ENCODE peak calls at places on chromosome 4, in nine cellular contexts. W, K, P, X, U, T, F, N and B are unnamed samples.

GRCh38 chr4:46250997-46251396 is 127.1 kb upstream of the GABRG1 start:
- DNase-seq in K (no peak), U (no peak), P (no peak), N (no peak), W (no peak), X (no peak), T (no peak), F (no peak), B (no peak)

GRCh38 chr4:107825072-107825789 is 499 bp downstream of the SGMS2 start:
- DNase-seq in W (peak; percentile 42), X (no peak), F (no peak), K (no peak), N (no peak), P (peak; percentile 65), U (no peak), T (peak; percentile 44), B (peak; percentile 33)

GRCh38 chr4:112952301-112952700 is 97.2 kb upstream of the ANK2 start:
- DNase-seq in F (no peak), X (no peak), N (no peak), P (no peak), T (no peak), U (no peak), K (no peak), W (no peak), B (no peak)

GRCh38 chr4:182560358-182560757 is 317.2 kb downstream of the TENM3 start:
- DNase-seq in W (no peak), F (no peak), X (no peak), T (no peak), U (no peak), N (no peak), P (no peak), K (no peak), B (peak; percentile 50)

GRCh38 chr4:52659722-52660261 is 691 bp upstream of the USP46 start:
- DNase-seq in X (peak; percentile 34), T (peak; percentile 18), P (peak; percentile 38), W (no peak), N (no peak), F (no peak), U (no peak), K (no peak), B (peak; percentile 6)

GRCh38 chr4:2923141-2923551 is 40.1 kb downstream of the NOP14 start:
- DNase-seq in T (no peak), F (no peak), P (peak; percentile 77), W (no peak), N (no peak), K (no peak), U (no peak), X (no peak), B (no peak)

GRCh38 chr4:24024157-24024556 is 134.3 kb upstream of the PPARGC1A start:
- DNase-seq in K (no peak), T (no peak), W (no peak), X (no peak), P (peak; percentile 70), F (no peak), U (peak; percentile 60), N (no peak), B (peak; percentile 5)

GRCh38 chr4:172009461-172009860 is 196.3 kb downstream of the GALNTL6 start:
- DNase-seq in W (no peak), T (no peak), P (no peak), X (no peak), N (no peak), F (no peak), U (no peak), K (no peak), B (no peak)

GRCh38 chr4:107801766-107802211 is 22.9 kb upstream of the SGMS2 start:
- DNase-seq in X (no peak), N (no peak), T (no peak), K (no peak), F (no peak), P (no peak), W (no peak), U (no peak), B (peak; percentile 31)

GRCh38 chr4:173522160-173522873 is 7.7 kb downstream of the HAND2 start:
- DNase-seq in X (no peak), U (no peak), T (no peak), W (no peak), P (peak; percentile 97), F (no peak), N (no peak), K (no peak), B (peak; percentile 80)

GRCh38 chr4:172898715-172899114 is 269.9 kb upstream of the GALNT7 start:
- DNase-seq in X (no peak), F (no peak), P (no peak), K (no peak), N (no peak), T (no peak), U (no peak), W (no peak), B (no peak)

GRCh38 chr4:48570646-48571220 is 80.7 kb downstream of the ZAR1 start:
- DNase-seq in P (peak; percentile 7), F (no peak), N (no peak), W (no peak), U (no peak), T (no peak), K (no peak), X (no peak), B (peak; percentile 76)

GRCh38 chr4:152937535-152938236 is 1.6 kb downstream of the FHDC1 start:
- DNase-seq in U (no peak), P (peak; percentile 38), K (peak; percentile 34), W (no peak), F (peak; percentile 52), T (no peak), N (no peak), X (no peak), B (peak; percentile 2)

GRCh38 chr4:28287837-28288236 is 1427.2 kb downstream of the STIM2 start:
- DNase-seq in W (no peak), K (no peak), P (peak; percentile 92), F (no peak), X (no peak), T (no peak), N (no peak), U (peak; percentile 69), B (peak; percentile 94)

GRCh38 chr4:5157721-5158390 is 106.6 kb downstream of the STK32B start:
- DNase-seq in W (no peak), P (no peak), F (no peak), N (no peak), K (no peak), X (no peak), U (peak; percentile 6), T (no peak), B (no peak)

GRCh38 chr4:56424697-56425514 is 10.5 kb downstream of the PPAT start:
- DNase-seq in P (peak; percentile 60), U (no peak), F (no peak), X (no peak), K (no peak), W (no peak), N (peak; percentile 11), T (no peak), B (peak; percentile 7)

GRCh38 chr4:166318810-166319525 is 445.9 kb downstream of the TLL1 start:
- DNase-seq in T (no peak), P (peak; percentile 64), U (peak; percentile 40), N (no peak), X (no peak), W (no peak), F (no peak), K (no peak), B (peak; percentile 77)

GRCh38 chr4:3671571-3672464 is 94.4 kb upstream of the ADRA2C start:
- DNase-seq in F (no peak), T (no peak), X (no peak), N (no peak), P (no peak), W (no peak), U (no peak), K (no peak), B (peak; percentile 21)

GRCh38 chr4:123390846-123391456 is 5.6 kb upstream of the SPRY1 start:
- DNase-seq in W (no peak), U (no peak), K (no peak), T (no peak), F (no peak), X (no peak), P (peak; percentile 52), N (no peak), B (peak; percentile 16)

GRCh38 chr4:143455211-143455610 is 58.3 kb upstream of the SMARCA5 start:
- DNase-seq in K (no peak), U (no peak), F (no peak), P (peak; percentile 43), W (no peak), T (no peak), X (no peak), N (no peak), B (no peak)

GRCh38 chr4:60822986-60823385 is 377.1 kb upstream of the ADGRL3 start:
- DNase-seq in K (no peak), P (no peak), U (no peak), F (no peak), W (peak; percentile 27), X (no peak), T (no peak), N (no peak), B (no peak)

GRCh38 chr4:118286685-118287084 is 66.1 kb downstream of the PRSS12 start:
- DNase-seq in P (no peak), N (no peak), U (no peak), X (no peak), K (no peak), T (no peak), W (no peak), F (no peak), B (no peak)

GRCh38 chr4:1406416-1406945 is at the start of gene NKX1-1:
- DNase-seq in W (no peak), N (no peak), K (no peak), T (no peak), X (no peak), P (no peak), F (no peak), U (no peak), B (no peak)

GRCh38 chr4:44725166-44725565 is 1.2 kb downstream of the GNPDA2 start:
- DNase-seq in P (no peak), K (no peak), T (no peak), F (no peak), X (no peak), W (no peak), N (no peak), U (no peak), B (no peak)

GRCh38 chr4:41236046-41236445 is 20.7 kb upstream of the UCHL1 start:
- DNase-seq in N (no peak), U (no peak), X (no peak), W (no peak), T (no peak), K (no peak), P (peak; percentile 38), F (no peak), B (no peak)

GRCh38 chr4:5887361-5888221 is 5.3 kb downstream of the CRMP1 start:
- DNase-seq in N (no peak), K (no peak), X (no peak), T (no peak), W (peak; percentile 14), U (no peak), P (no peak), F (no peak), B (no peak)

GRCh38 chr4:6225469-6225868 is 25.1 kb upstream of the JAKMIP1 start:
- DNase-seq in T (peak; percentile 47), F (no peak), U (no peak), P (peak; percentile 32), K (no peak), X (no peak), W (no peak), N (no peak), B (no peak)

GRCh38 chr4:5387457-5387856 is 320.9 kb downstream of the EVC2 start:
- DNase-seq in X (no peak), P (no peak), W (no peak), F (no peak), T (no peak), U (no peak), K (no peak), N (no peak), B (no peak)

GRCh38 chr4:140706276-140706625 is 49.9 kb downstream of the TBC1D9 start:
- DNase-seq in N (no peak), T (no peak), U (no peak), W (no peak), X (no peak), F (no peak), P (no peak), K (no peak), B (no peak)

GRCh38 chr4:186691396-186691795 is 32.3 kb downstream of the FAT1 start:
- DNase-seq in T (no peak), P (no peak), N (no peak), F (no peak), U (no peak), X (no peak), K (no peak), W (no peak), B (no peak)

GRCh38 chr4:138535316-138535715 is 293.2 kb upstream of the SLC7A11 start:
- DNase-seq in X (no peak), P (peak; percentile 13), U (no peak), W (no peak), F (no peak), K (no peak), N (no peak), T (no peak), B (no peak)